ENCODE peak calls at places on chromosomes 5 and 9, in six cellular contexts. I, H, N, K, O and Q are unnamed samples.

GRCh38 chr9:97982719-97983523 is at the start of gene ANP32B:
- DNase-seq in I (peak; percentile 94), H (peak; percentile 95), N (peak; percentile 80), K (peak; percentile 72), O (peak; percentile 87), Q (peak; percentile 88)

GRCh38 chr9:104866186-104866585 is 61.8 kb downstream of the ABCA1 start:
- DNase-seq in I (no peak), H (no peak), N (no peak), K (no peak), O (no peak), Q (no peak)

GRCh38 chr9:5493597-5494511 is 16.5 kb upstream of the PDCD1LG2 start:
- DNase-seq in I (peak; percentile 56), H (no peak), N (peak; percentile 87), K (no peak), O (no peak), Q (no peak)

GRCh38 chr9:19373527-19373926 is 6.5 kb downstream of the RPS6 start:
- DNase-seq in I (no peak), H (no peak), N (no peak), K (no peak), O (no peak), Q (no peak)

GRCh38 chr5:112921031-112921832 is 795 bp downstream of the REEP5 start:
- DNase-seq in I (peak; percentile 62), H (peak; percentile 58), N (no peak), K (peak; percentile 69), O (peak; percentile 27), Q (peak; percentile 38)

GRCh38 chr5:151150484-151151262 is 6.9 kb downstream of the ANXA6 start:
- DNase-seq in I (peak; percentile 70), H (peak; percentile 86), N (no peak), K (no peak), O (peak; percentile 49), Q (peak; percentile 60)

GRCh38 chr5:40465416-40465815 is 214.3 kb upstream of the PTGER4 start:
- DNase-seq in I (no peak), H (no peak), N (no peak), K (no peak), O (no peak), Q (no peak)

GRCh38 chr9:125755340-125755739 is 8.2 kb downstream of the PBX3 start:
- DNase-seq in I (no peak), H (no peak), N (no peak), K (no peak), O (no peak), Q (no peak)

GRCh38 chr5:15105799-15106393 is 234.3 kb upstream of the ANKH start:
- DNase-seq in I (peak; percentile 70), H (peak; percentile 0), N (peak; percentile 36), K (peak; percentile 46), O (no peak), Q (no peak)

GRCh38 chr5:146399446-146399845 is 47.7 kb upstream of the TCERG1 start:
- DNase-seq in I (no peak), H (no peak), N (no peak), K (no peak), O (no peak), Q (no peak)

GRCh38 chr9:86575825-86576488 is 221.7 kb upstream of the TUT7 start:
- DNase-seq in I (no peak), H (no peak), N (no peak), K (no peak), O (no peak), Q (no peak)

GRCh38 chr5:134127376-134127861 is 12.9 kb downstream of the TCF7 start:
- DNase-seq in I (no peak), H (no peak), N (no peak), K (no peak), O (no peak), Q (peak; percentile 55)